ENCODE peak calls at places on chromosomes 2 and 18, in ten cellular contexts. I is KG1, J is HT1080, L is BJ, F is lower lobe of right lung, B is colonic mucosa, S is lower leg skin, Q is WTC11, G is AG20443, C is tibial artery. U is an unnamed sample.

GRCh38 chr2:232532406-232532805 is 6.4 kb downstream of the CHRND start:
- DNase-seq in G (no peak), C (no peak), J (no peak), L (no peak), S (no peak), I (no peak), F (peak; percentile 24), B (no peak), Q (no peak), U (no peak)

GRCh38 chr18:29164020-29164706 is 987.2 kb upstream of the CDH2 start:
- DNase-seq in G (peak; percentile 79), F (no peak), B (no peak), I (no peak), Q (no peak), J (peak; percentile 95), C (no peak), L (peak; percentile 86), S (peak; percentile 74), U (no peak)

GRCh38 chr18:26621161-26622026 is 73.0 kb upstream of the KCTD1 start:
- DNase-seq in L (no peak), C (no peak), S (no peak), Q (peak; percentile 71), G (peak; percentile 35), B (peak; percentile 63), I (peak; percentile 33), F (peak; percentile 73), J (peak; percentile 21), U (peak; percentile 34)

GRCh38 chr2:134445981-134446380 is 192.1 kb downstream of the MGAT5 start:
- DNase-seq in S (no peak), B (no peak), G (no peak), I (no peak), J (no peak), L (no peak), C (no peak), Q (no peak), F (no peak), U (peak; percentile 74)

GRCh38 chr2:223563462-223563861 is 38.7 kb downstream of the SCG2 start:
- DNase-seq in B (no peak), G (peak; percentile 69), J (peak; percentile 92), F (no peak), I (no peak), Q (no peak), S (no peak), L (peak; percentile 46), C (no peak), U (peak; percentile 91)

GRCh38 chr2:233441161-233442027 is 87.1 kb downstream of the DGKD start:
- DNase-seq in F (peak; percentile 41), C (peak; percentile 60), B (no peak), Q (no peak), J (no peak), I (no peak), L (no peak), G (no peak), S (peak; percentile 76), U (no peak)

GRCh38 chr2:43086451-43087221 is 139.8 kb downstream of the ZFP36L2 start:
- DNase-seq in L (peak; percentile 99), Q (no peak), C (peak; percentile 94), B (no peak), G (peak; percentile 89), S (peak; percentile 89), F (no peak), J (peak; percentile 98), I (no peak), U (no peak)

GRCh38 chr2:135913726-135914365 is 37.6 kb upstream of the MCM6 start:
- DNase-seq in F (no peak), J (peak; percentile 11), S (no peak), Q (no peak), C (no peak), G (peak; percentile 49), L (no peak), I (peak; percentile 33), B (peak; percentile 35), U (peak; percentile 38)

GRCh38 chr2:238652771-238653157 is 195.1 kb upstream of the TWIST2 start:
- DNase-seq in G (no peak), F (no peak), L (no peak), S (peak; percentile 37), J (no peak), Q (no peak), I (no peak), B (no peak), C (peak; percentile 16), U (no peak)

GRCh38 chr18:6543330-6543908 is 128.7 kb upstream of the L3MBTL4 start:
- DNase-seq in B (no peak), G (peak; percentile 42), F (no peak), J (peak; percentile 13), C (no peak), Q (no peak), L (no peak), S (no peak), I (no peak), U (peak; percentile 29)

GRCh38 chr2:157363612-157364101 is 38.0 kb upstream of the ERMN start:
- DNase-seq in C (no peak), B (no peak), Q (no peak), J (no peak), S (no peak), I (no peak), G (peak; percentile 17), F (no peak), L (peak; percentile 18), U (no peak)

GRCh38 chr2:95346236-95346737 is 49.1 kb downstream of the KCNIP3 start:
- DNase-seq in C (peak; percentile 87), B (peak; percentile 65), G (peak; percentile 95), F (peak; percentile 63), L (no peak), Q (no peak), S (peak; percentile 88), J (peak; percentile 21), I (no peak), U (no peak)

GRCh38 chr2:203893386-203893785 is 25.8 kb downstream of the CTLA4 start:
- DNase-seq in J (peak; percentile 50), C (no peak), B (no peak), I (no peak), L (no peak), Q (no peak), S (no peak), F (no peak), G (peak; percentile 37), U (no peak)

GRCh38 chr2:72040629-72041403 is 106.8 kb downstream of the CYP26B1 start:
- DNase-seq in F (no peak), J (peak; percentile 23), G (no peak), B (no peak), Q (no peak), C (no peak), S (peak; percentile 56), I (no peak), L (no peak), U (no peak)

GRCh38 chr2:237530472-237531433 is 35.6 kb upstream of the PRLH start:
- DNase-seq in J (peak; percentile 12), B (no peak), L (no peak), C (no peak), S (no peak), G (no peak), Q (no peak), I (no peak), F (no peak), U (no peak)

GRCh38 chr2:109694190-109694589 is 80.0 kb downstream of the SOWAHC start:
- DNase-seq in F (no peak), S (no peak), C (no peak), G (no peak), Q (no peak), L (no peak), J (peak; percentile 46), I (no peak), B (no peak), U (no peak)

GRCh38 chr2:152443771-152444170 is 108.8 kb downstream of the FMNL2 start:
- DNase-seq in L (no peak), I (no peak), C (no peak), F (no peak), S (no peak), Q (no peak), B (no peak), J (no peak), G (no peak), U (no peak)

GRCh38 chr2:138670734-138671133 is 109.5 kb downstream of the NXPH2 start:
- DNase-seq in Q (no peak), G (no peak), C (no peak), B (no peak), J (no peak), F (no peak), L (no peak), I (no peak), S (no peak), U (no peak)

GRCh38 chr2:218986148-218986761 is 1.3 kb upstream of the FEV start:
- DNase-seq in J (no peak), I (no peak), C (no peak), B (no peak), S (no peak), F (no peak), G (no peak), L (no peak), Q (no peak), U (no peak)

GRCh38 chr2:229666811-229667210 is 47.5 kb downstream of the DNER start:
- DNase-seq in Q (no peak), L (no peak), B (no peak), S (no peak), I (no peak), J (no peak), C (no peak), G (no peak), F (no peak), U (no peak)

GRCh38 chr18:63528863-63529492 is 13.2 kb upstream of the SERPINB12 start:
- DNase-seq in G (no peak), Q (no peak), B (no peak), S (no peak), F (no peak), I (no peak), C (no peak), L (no peak), J (no peak), U (no peak)

GRCh38 chr18:21117385-21118135 is 5.9 kb upstream of the ROCK1 start:
- DNase-seq in L (peak; percentile 73), J (no peak), G (peak; percentile 59), C (no peak), B (no peak), S (no peak), F (no peak), I (no peak), Q (no peak), U (no peak)

GRCh38 chr2:46151582-46151981 is 145.6 kb upstream of the EPAS1 start:
- DNase-seq in L (no peak), I (no peak), C (no peak), S (peak; percentile 5), Q (no peak), F (no peak), J (no peak), G (no peak), B (no peak), U (no peak)

GRCh38 chr18:13568443-13569392 is 157.6 kb downstream of the FAM210A start:
- DNase-seq in G (no peak), Q (no peak), B (no peak), C (peak; percentile 46), I (no peak), J (no peak), S (peak; percentile 56), L (no peak), F (no peak), U (no peak)

GRCh38 chr2:83951378-83951947 is 507.6 kb downstream of the SUCLG1 start:
- DNase-seq in Q (no peak), J (no peak), L (no peak), G (no peak), C (no peak), S (no peak), B (no peak), I (no peak), F (no peak), U (no peak)

GRCh38 chr18:77063256-77063655 is 69.3 kb downstream of the MBP start:
- DNase-seq in L (no peak), C (no peak), Q (no peak), F (peak; percentile 70), J (peak; percentile 92), B (peak; percentile 64), G (no peak), I (no peak), S (peak; percentile 83), U (no peak)

GRCh38 chr2:237932731-237933131 is 34.1 kb upstream of the UBE2F start:
- DNase-seq in B (no peak), G (peak; percentile 39), C (peak; percentile 61), J (no peak), S (no peak), F (no peak), I (no peak), Q (no peak), L (peak; percentile 89), U (no peak)

GRCh38 chr2:64978514-64979268 is 10.5 kb upstream of the SLC1A4 start:
- DNase-seq in Q (no peak), C (no peak), J (peak; percentile 17), L (no peak), G (peak; percentile 56), B (no peak), S (no peak), I (no peak), F (no peak), U (no peak)

U was measured in NCI-H146.